ENCODE peak calls at places on chromosomes 16 and 17, in four cellular contexts. G, S, L and V are unnamed samples.
A peak's percentile ranks its signal among the peaks of the same experiment; 100 is the strongest.

GRCh38 chr17:26792486-26792885 is 501.4 kb upstream of the WSB1 start:
- DNase-seq in G (no peak), S (no peak), L (peak; percentile 5), V (no peak)

GRCh38 chr17:40331743-40332641 is 23.0 kb downstream of the RARA start:
- DNase-seq in G (no peak), S (no peak), L (peak; percentile 44), V (no peak)

GRCh38 chr16:4244254-4244812 is 2.5 kb upstream of the SRL start:
- DNase-seq in G (no peak), S (no peak), L (peak; percentile 53), V (no peak)

GRCh38 chr17:50828508-50829170 is 6.7 kb upstream of the WFIKKN2 start:
- DNase-seq in G (no peak), S (no peak), L (no peak), V (no peak)

GRCh38 chr17:1082579-1082978 is 85.7 kb downstream of the TIMM22 start:
- DNase-seq in G (no peak), S (no peak), L (no peak), V (no peak)

GRCh38 chr16:10552998-10553491 is 27.4 kb downstream of the EMP2 start:
- DNase-seq in G (no peak), S (no peak), L (no peak), V (no peak)

GRCh38 chr16:67177743-67178699 is 5.7 kb downstream of the MATCAP1 start:
- DNase-seq in G (peak; percentile 78), S (peak; percentile 79), L (peak; percentile 73), V (peak; percentile 89)

GRCh38 chr17:82399601-82400101 is 18.5 kb upstream of the HEXD start:
- DNase-seq in G (peak; percentile 54), S (no peak), L (no peak), V (peak; percentile 38)

GRCh38 chr16:711548-712320 is 3.2 kb upstream of the METRN start:
- DNase-seq in G (peak; percentile 70), S (peak; percentile 85), L (peak; percentile 69), V (peak; percentile 61)

GRCh38 chr17:75557852-75558665 is 29.5 kb upstream of the MYO15B start:
- DNase-seq in G (no peak), S (no peak), L (no peak), V (no peak)

GRCh38 chr17:57195790-57196460 is 60.4 kb upstream of the MSI2 start:
- DNase-seq in G (no peak), S (no peak), L (peak; percentile 39), V (no peak)

GRCh38 chr17:76866774-76867577 is 1.2 kb upstream of the MGAT5B start:
- DNase-seq in G (no peak), S (no peak), L (peak; percentile 56), V (no peak)

GRCh38 chr17:81546906-81547613 is 5.1 kb downstream of the FAAP100 start:
- DNase-seq in G (no peak), S (no peak), L (no peak), V (no peak)

GRCh38 chr17:31388770-31389672 is 2.5 kb upstream of the RAB11FIP4 start:
- DNase-seq in G (peak; percentile 1), S (peak; percentile 68), L (peak; percentile 14), V (no peak)

GRCh38 chr17:76585649-76586593 is at the start of gene ST6GALNAC2:
- DNase-seq in G (peak; percentile 68), S (peak; percentile 84), L (no peak), V (no peak)

GRCh38 chr17:71496552-71496951 is 624.3 kb upstream of the SOX9 start:
- DNase-seq in G (no peak), S (no peak), L (peak; percentile 38), V (no peak)

GRCh38 chr16:57689772-57690558 is 4.6 kb upstream of the DRC7 start:
- DNase-seq in G (no peak), S (no peak), L (peak; percentile 31), V (no peak)

GRCh38 chr16:51224317-51224716 is 73.2 kb upstream of the SALL1 start:
- DNase-seq in G (no peak), S (no peak), L (no peak), V (no peak)

GRCh38 chr17:35312790-35313711 is 60.4 kb downstream of the SLFN11 start:
- DNase-seq in G (peak; percentile 7), S (peak; percentile 42), L (peak; percentile 90), V (peak; percentile 36)

GRCh38 chr16:75361936-75362335 is 71.4 kb downstream of the CFDP1 start:
- DNase-seq in G (no peak), S (no peak), L (no peak), V (no peak)

GRCh38 chr17:41739661-41740352 is 5.4 kb upstream of the HAP1 start:
- DNase-seq in G (no peak), S (no peak), L (no peak), V (no peak)

GRCh38 chr17:51508048-51508447 is 247.7 kb downstream of the UTP18 start:
- DNase-seq in G (peak; percentile 4), S (no peak), L (no peak), V (no peak)

GRCh38 chr16:82991435-82991834 is 364.7 kb downstream of the CDH13 start:
- DNase-seq in G (no peak), S (no peak), L (no peak), V (no peak)

GRCh38 chr17:78759203-78759968 is 22.7 kb downstream of the CYTH1 start:
- DNase-seq in G (no peak), S (no peak), L (peak; percentile 92), V (peak; percentile 64)

GRCh38 chr16:16101585-16101984 is 121.7 kb downstream of the ABCC6 start:
- DNase-seq in G (no peak), S (no peak), L (no peak), V (no peak)

GRCh38 chr17:80195671-80196529 is 24.2 kb downstream of the SGSH start:
- DNase-seq in G (no peak), S (peak; percentile 51), L (peak; percentile 2), V (no peak)

GRCh38 chr16:54067317-54068065 is 219.1 kb downstream of the IRX3 start:
- DNase-seq in G (no peak), S (no peak), L (no peak), V (no peak)

GRCh38 chr17:71085238-71086033 is 916.1 kb downstream of the KCNJ2 start:
- DNase-seq in G (peak; percentile 0), S (peak; percentile 22), L (no peak), V (no peak)

GRCh38 chr17:41176744-41177387 is 1.2 kb downstream of the KRTAP4-2 start:
- DNase-seq in G (no peak), S (no peak), L (no peak), V (no peak)

GRCh38 chr17:63333869-63334268 is 112.2 kb downstream of the CYB561 start:
- DNase-seq in G (no peak), S (no peak), L (no peak), V (no peak)

GRCh38 chr17:76255801-76256429 is 9.2 kb upstream of the UBALD2 start:
- DNase-seq in G (no peak), S (no peak), L (no peak), V (no peak)